ENCODE peak calls at places on chromosomes 12 and 14, in six cellular contexts. B is T-helper 17 cell; W is stimulated activated CD4-positive, alpha-beta T cell treated with anti-CD3 and anti-CD28 coated beads, Interleukin-2, amount 100 ng/mL, for 24 hours; N is esophagus squamous epithelium; X is right atrium auricular region; Q is stomach. Z is an unnamed sample.

GRCh38 chr12:89786177-89786810 is 77.7 kb upstream of the ATP2B1 start:
- DNase-seq in N (no peak), B (no peak), X (no peak), W (no peak), Q (no peak), Z (no peak)

GRCh38 chr12:4900327-4900726 is 9.4 kb upstream of the KCNA1 start:
- DNase-seq in B (no peak), W (no peak), Q (no peak), X (no peak), N (no peak), Z (no peak)

GRCh38 chr14:104865069-104865630 is at the start of gene CEP170B:
- DNase-seq in N (no peak), Q (peak), X (no peak), B (peak), W (peak), Z (no peak)

GRCh38 chr12:51076235-51076930 is 7.0 kb downstream of the CSRNP2 start:
- DNase-seq in X (no peak), N (no peak), Q (no peak), B (no peak), W (peak), Z (no peak)

GRCh38 chr14:51701956-51702355 is 50.2 kb downstream of the FRMD6 start:
- DNase-seq in W (no peak), N (no peak), X (no peak), B (no peak), Q (no peak), Z (no peak)

GRCh38 chr14:55000381-55000780 is 26.5 kb downstream of the WDHD1 start:
- DNase-seq in N (no peak), W (no peak), Q (no peak), B (no peak), X (no peak), Z (no peak)

GRCh38 chr14:103377522-103378041 is 7.6 kb upstream of the MARK3 start:
- DNase-seq in B (no peak), Q (no peak), X (no peak), N (no peak), W (no peak), Z (no peak)

GRCh38 chr14:89603938-89604480 is 187.0 kb upstream of the FOXN3 start:
- DNase-seq in W (no peak), N (no peak), X (no peak), Q (no peak), B (no peak), Z (no peak)

GRCh38 chr12:41983896-41984295 is 160.8 kb downstream of the GXYLT1 start:
- DNase-seq in X (no peak), B (no peak), Q (no peak), N (no peak), W (no peak), Z (no peak)

GRCh38 chr14:60249321-60250251 is 565 bp downstream of the PPM1A start:
- DNase-seq in X (peak), N (no peak), B (peak), W (peak), Q (peak), Z (peak)

GRCh38 chr14:71711619-71712018 is 220.6 kb upstream of the RGS6 start:
- DNase-seq in W (no peak), X (no peak), N (no peak), Q (no peak), B (no peak), Z (no peak)

GRCh38 chr12:19299765-19300164 is 139.5 kb upstream of the AEBP2 start:
- DNase-seq in Q (no peak), X (no peak), N (no peak), W (no peak), B (no peak), Z (no peak)

Z was measured in Caco-2.